ENCODE peak calls at places on chromosomes 12 and 14, in four cellular contexts. Y is fibroblast of lung, D is SK-N-SH, O is IMR-90. L is an unnamed sample.

GRCh38 chr12:42296503-42297109 is 29.3 kb downstream of the ZCRB1 start:
- DNase-seq in Y (no peak), D (no peak), O (no peak), L (no peak)

GRCh38 chr12:67268335-67268895 is 743 bp upstream of the CAND1 start:
- DNase-seq in Y (peak), D (peak), O (peak), L (peak)

GRCh38 chr14:51419685-51420084 is 179.6 kb downstream of the TMX1 start:
- DNase-seq in Y (no peak), D (no peak), O (no peak), L (no peak)

GRCh38 chr12:75428767-75429166 is 37.9 kb downstream of the GLIPR1L2 start:
- DNase-seq in Y (no peak), D (no peak), O (no peak), L (no peak)

GRCh38 chr12:95574030-95574429 is 22.8 kb upstream of the USP44 start:
- DNase-seq in Y (no peak), D (no peak), O (no peak), L (no peak)

GRCh38 chr12:19227190-19227879 is 97.8 kb downstream of the PLEKHA5 start:
- DNase-seq in Y (no peak), D (no peak), O (no peak), L (no peak)

GRCh38 chr14:90087433-90087832 is 25.6 kb downstream of the KCNK13 start:
- DNase-seq in Y (peak), D (no peak), O (peak), L (no peak)

GRCh38 chr14:104047761-104048160 is 37.7 kb upstream of the ASPG start:
- DNase-seq in Y (no peak), D (no peak), O (no peak), L (no peak)

GRCh38 chr12:113134521-113134951 is 1.0 kb downstream of the RASAL1 start:
- DNase-seq in Y (no peak), D (no peak), O (no peak), L (no peak)

GRCh38 chr12:46357438-46358324 is 14.9 kb downstream of the SLC38A2 start:
- DNase-seq in Y (peak), D (no peak), O (peak), L (no peak)

GRCh38 chr14:90677484-90678045 is 138.7 kb downstream of the TTC7B start:
- DNase-seq in Y (peak), D (no peak), O (peak), L (peak)

GRCh38 chr12:84329933-84330332 is 582.7 kb downstream of the SLC6A15 start:
- DNase-seq in Y (no peak), D (no peak), O (no peak), L (peak)

GRCh38 chr12:60830381-60830780 is 1234.6 kb downstream of the SLC16A7 start:
- DNase-seq in Y (no peak), D (no peak), O (peak), L (no peak)

GRCh38 chr14:24674204-24674970 is 40.4 kb upstream of the GZMB start:
- DNase-seq in Y (no peak), D (no peak), O (no peak), L (no peak)

GRCh38 chr14:100577321-100577985 is 9.8 kb downstream of the BEGAIN start:
- DNase-seq in Y (no peak), D (peak), O (no peak), L (no peak)

GRCh38 chr12:48786591-48787544 is 2.0 kb downstream of the ADCY6 start:
- DNase-seq in Y (no peak), D (peak), O (no peak), L (no peak)

GRCh38 chr12:104827587-104827986 is 130.5 kb downstream of the SLC41A2 start:
- DNase-seq in Y (no peak), D (no peak), O (no peak), L (no peak)

GRCh38 chr12:40168001-40168400 is 56.8 kb upstream of the LRRK2 start:
- DNase-seq in Y (no peak), D (no peak), O (no peak), L (no peak)

GRCh38 chr12:107684029-107684790 is 1.4 kb upstream of the PWP1 start:
- DNase-seq in Y (peak), D (no peak), O (peak), L (no peak)

GRCh38 chr12:73067616-73068015 is 795.4 kb downstream of the TRHDE start:
- DNase-seq in Y (no peak), D (no peak), O (no peak), L (no peak)

GRCh38 chr12:67747869-67748760 is 99.6 kb downstream of the DYRK2 start:
- DNase-seq in Y (peak), D (no peak), O (peak), L (peak)

GRCh38 chr12:1841606-1842182 is 21.3 kb downstream of the LRTM2 start:
- DNase-seq in Y (no peak), D (no peak), O (no peak), L (no peak)

GRCh38 chr14:80037349-80037748 is 174.0 kb downstream of the DIO2 start:
- DNase-seq in Y (no peak), D (no peak), O (no peak), L (no peak)

GRCh38 chr12:103960567-103961227 is 5.0 kb upstream of the TDG start:
- DNase-seq in Y (no peak), D (no peak), O (no peak), L (no peak)

GRCh38 chr12:2750185-2750584 is 44.6 kb upstream of the FKBP4 start:
- DNase-seq in Y (no peak), D (no peak), O (no peak), L (no peak)

GRCh38 chr14:96702831-96703230 is 94.4 kb upstream of the VRK1 start:
- DNase-seq in Y (no peak), D (no peak), O (no peak), L (no peak)

GRCh38 chr14:71726639-71727085 is 205.6 kb upstream of the RGS6 start:
- DNase-seq in Y (peak), D (no peak), O (no peak), L (peak)

GRCh38 chr14:82796081-82796480 is 1262.4 kb upstream of the SEL1L start:
- DNase-seq in Y (no peak), D (no peak), O (no peak), L (no peak)

DNA sequence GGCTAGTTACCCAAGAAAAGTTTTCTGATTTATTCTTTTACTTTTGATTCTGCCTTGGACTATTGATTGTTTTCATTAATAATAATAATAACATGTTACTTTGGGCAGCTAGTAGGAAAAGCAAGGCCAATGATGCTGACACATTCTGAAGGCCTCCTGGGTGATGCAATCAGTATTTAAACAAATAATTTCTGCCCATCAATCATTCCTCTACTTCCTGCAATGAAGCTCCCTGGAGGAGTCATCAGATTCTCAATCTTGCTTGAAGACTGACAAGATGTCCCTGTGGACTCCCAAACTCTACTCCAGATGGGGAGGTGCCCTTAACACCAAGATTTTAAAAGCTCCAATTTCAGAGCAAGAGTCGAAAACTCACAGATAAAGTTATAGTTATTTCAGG is at the start of gene SPX:
- DNase-seq in Y (no peak), D (no peak), O (peak), L (no peak)
- H2AFZ ChIP-seq in Y (peak), D (no peak), O (no peak), L (peak)

GRCh38 chr14:57161583-57161982 is 107.1 kb downstream of the EXOC5 start:
- DNase-seq in Y (no peak), D (no peak), O (no peak), L (no peak)
- H3K4me2 ChIP-seq in Y (no peak), D (no peak), O (no peak), L (no peak)

DNA sequence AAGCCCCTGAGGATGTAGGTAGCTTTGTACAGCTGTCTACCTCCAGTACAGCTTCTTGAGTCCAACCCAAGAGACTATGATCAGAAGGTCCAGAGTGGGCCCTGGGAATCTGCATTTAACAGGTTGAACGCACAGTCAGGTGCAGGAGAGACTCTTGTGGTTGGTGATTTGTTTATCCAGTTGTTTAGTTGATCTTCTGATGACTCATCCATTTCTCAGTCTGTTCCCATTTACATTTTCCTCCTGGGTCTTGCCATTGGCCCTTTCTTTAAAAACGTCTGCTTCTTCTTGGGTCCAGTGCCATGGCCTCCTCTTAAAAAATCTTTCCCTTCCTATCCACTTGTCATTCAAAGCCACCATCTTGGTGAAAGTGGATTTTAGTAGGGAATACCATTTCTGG is 734.2 kb downstream of the MED13L start:
- DNase-seq in Y (peak), D (no peak), O (peak), L (no peak)
- H2AFZ ChIP-seq in Y (no peak), D (no peak), O (no peak), L (no peak)

DNA sequence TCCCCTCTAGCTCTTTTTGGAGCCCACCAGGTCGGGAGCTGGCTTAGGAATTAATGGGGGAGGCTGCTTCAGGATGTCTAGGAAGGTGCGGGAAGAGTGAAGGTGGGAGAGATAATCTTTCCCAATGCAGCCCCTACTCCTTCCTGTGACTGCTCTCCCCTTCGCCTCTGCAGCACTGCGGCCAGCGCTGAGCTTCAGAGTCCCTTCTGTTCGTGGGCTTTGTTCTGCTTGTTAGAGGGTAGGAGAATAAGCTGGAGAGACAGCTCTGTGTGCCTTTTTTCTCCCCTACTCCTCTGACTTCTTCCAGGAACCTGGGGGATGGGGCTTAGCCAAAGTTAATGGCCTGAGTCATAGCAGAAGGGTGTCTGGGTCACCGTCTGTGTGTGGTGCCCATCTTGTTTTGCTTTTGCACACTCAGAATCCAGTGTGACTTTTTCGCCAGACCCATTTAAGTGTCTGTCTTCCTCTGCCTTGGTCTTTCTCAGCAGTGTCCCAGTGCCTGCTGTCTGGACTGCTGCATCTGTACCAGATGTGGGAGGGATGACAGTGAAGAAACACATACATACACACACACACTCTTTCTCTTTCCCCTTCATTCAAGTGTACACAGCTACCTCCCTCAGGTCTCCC is 3.0 kb downstream of the KIF5A start:
- DNase-seq in Y (peak), D (no peak), O (peak), L (no peak)
- H3K4me2 ChIP-seq in Y (peak), D (peak), O (no peak), L (no peak)

GRCh38 chr12:6334359-6334758 is 7.5 kb downstream of the TNFRSF1A start:
- DNase-seq in Y (no peak), D (no peak), O (no peak), L (no peak)

GRCh38 chr12:6336859-6337744 is 4.8 kb downstream of the TNFRSF1A start:
- DNase-seq in Y (no peak), D (no peak), O (no peak), L (no peak)

GRCh38 chr12:6336079-6336858 is 5.6 kb downstream of the TNFRSF1A start:
- DNase-seq in Y (peak), D (peak), O (peak), L (peak)

GRCh38 chr12:6334940-6335450 is 6.9 kb downstream of the TNFRSF1A start:
- DNase-seq in Y (no peak), D (no peak), O (peak), L (no peak)

DNA sequence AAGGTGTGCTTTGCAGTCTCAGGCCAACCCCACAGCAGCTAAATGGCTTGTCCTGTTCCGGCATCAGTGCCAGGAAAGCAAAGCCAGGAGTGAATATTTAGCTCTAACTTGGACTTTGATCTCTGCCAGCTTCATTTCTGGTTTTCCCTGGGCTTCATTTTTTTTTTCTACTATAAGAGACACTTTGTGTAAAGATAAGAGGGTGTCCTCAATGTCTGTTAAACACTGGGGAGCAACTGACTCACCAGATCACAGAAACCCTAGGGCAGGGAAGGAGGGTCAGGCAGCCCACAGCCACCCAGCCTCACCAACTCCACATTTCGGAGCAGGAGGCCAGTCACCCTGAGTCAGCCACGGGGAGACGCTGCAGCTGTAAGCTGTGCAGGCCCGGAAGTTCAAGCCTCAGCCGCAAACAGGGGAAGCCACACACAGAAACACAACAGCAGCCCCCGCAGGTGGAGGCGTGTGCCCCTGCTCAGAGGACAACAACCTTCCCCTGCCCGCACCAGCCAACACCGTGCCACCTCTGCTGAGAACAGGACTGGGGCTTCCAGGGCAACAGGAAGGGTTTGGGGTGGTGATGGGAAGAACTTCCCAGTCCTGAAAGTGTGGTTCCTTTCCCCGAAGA is 6.3 kb downstream of the TNFRSF1A start:
- DNase-seq in Y (peak), D (peak), O (peak), L (peak)
- H2AFZ ChIP-seq in Y (no peak), D (no peak), O (peak), L (no peak)

DNA sequence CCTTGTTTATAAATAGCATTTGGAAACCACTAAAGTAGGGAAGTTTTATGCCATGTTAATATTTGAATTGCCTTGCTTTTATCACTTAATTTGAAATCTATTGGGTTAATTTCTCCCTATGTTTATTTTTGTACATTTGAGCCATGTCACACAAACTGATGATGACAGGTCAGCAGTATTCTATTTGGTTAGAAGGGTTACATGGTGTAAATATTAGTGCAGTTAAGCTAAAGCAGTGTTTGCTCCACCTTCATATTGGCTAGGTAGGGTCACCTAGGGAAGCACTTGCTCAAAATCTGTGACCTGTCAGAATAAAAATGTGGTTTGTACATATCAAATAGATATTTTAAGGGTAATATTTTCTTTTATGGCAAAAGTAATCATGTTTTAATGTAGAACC is 4.4 kb downstream of the RAN start:
- DNase-seq in Y (no peak), D (no peak), O (no peak), L (no peak)
- H3K4me2 ChIP-seq in Y (no peak), D (no peak), O (no peak), L (no peak)

GRCh38 chr12:14283489-14284144 is 81.9 kb upstream of the ATF7IP start:
- DNase-seq in Y (no peak), D (no peak), O (no peak), L (no peak)

GRCh38 chr12:14281539-14281938 is 83.9 kb upstream of the ATF7IP start:
- DNase-seq in Y (no peak), D (no peak), O (peak), L (no peak)

GRCh38 chr12:14279845-14280244 is 85.6 kb upstream of the ATF7IP start:
- DNase-seq in Y (no peak), D (no peak), O (no peak), L (no peak)

GRCh38 chr12:14280921-14281320 is 84.6 kb upstream of the ATF7IP start:
- DNase-seq in Y (no peak), D (no peak), O (no peak), L (no peak)

GRCh38 chr12:14284189-14284722 is 81.2 kb upstream of the ATF7IP start:
- DNase-seq in Y (no peak), D (no peak), O (peak), L (peak)
- H2AFZ ChIP-seq in Y (no peak), D (no peak), O (peak), L (peak)

DNA sequence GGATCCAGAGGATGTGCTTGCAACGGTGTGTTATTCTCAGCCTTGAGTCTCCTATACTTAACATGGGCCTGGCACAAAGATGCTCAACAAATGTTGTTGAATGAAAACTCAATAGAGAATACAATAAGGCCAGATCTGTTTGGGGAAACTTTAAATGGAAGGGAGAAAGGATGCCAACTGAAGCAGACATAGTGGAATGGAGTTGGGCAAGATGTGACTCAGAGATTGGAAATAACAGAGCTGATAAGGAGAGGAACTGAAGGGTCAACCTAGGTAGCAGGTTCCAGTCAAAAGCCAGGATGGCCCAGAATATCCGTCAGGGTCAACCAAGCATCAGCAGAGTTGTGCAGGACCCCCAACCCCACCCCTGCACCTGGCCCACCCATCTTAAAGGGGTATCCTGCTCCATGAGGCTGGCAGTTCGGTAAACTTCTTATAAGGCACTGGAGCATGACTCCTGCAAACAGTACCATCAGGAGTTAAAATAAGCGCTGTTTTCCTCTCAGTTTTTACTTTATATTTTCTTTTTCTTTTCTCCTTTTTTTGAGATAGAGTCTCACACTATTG is 1.0 kb upstream of the BCDIN3D start:
- DNase-seq in Y (no peak), D (no peak), O (no peak), L (no peak)
- H3K4me2 ChIP-seq in Y (no peak), D (peak), O (no peak), L (peak)

L was measured in hepatocyte.